ENCODE peak calls at places on chromosomes 13 and 19, in five cellular contexts. F is H1, X is HepG2, H is K562, Q is GM12878. D is an unnamed sample.

GRCh38 chr19:19426799-19427198 is 21.3 kb downstream of the GATAD2A start:
- DNase-seq in H (no peak), Q (no peak), F (no peak), X (no peak), D (no peak)

GRCh38 chr19:43470288-43470687 is 4.9 kb upstream of the LYPD3 start:
- DNase-seq in F (no peak), X (no peak), H (no peak), Q (no peak), D (no peak)

GRCh38 chr13:105342421-105342820 is 1193.0 kb downstream of the EFNB2 start:
- DNase-seq in Q (no peak), X (no peak), H (no peak), F (no peak), D (no peak)

GRCh38 chr13:72839831-72840426 is 58.0 kb downstream of the PIBF1 start:
- DNase-seq in H (peak; percentile 37), F (peak; percentile 51), X (peak; percentile 56), Q (peak; percentile 3), D (peak; percentile 47)

GRCh38 chr19:39083983-39084731 is at the start of gene ACP7:
- DNase-seq in F (peak; percentile 71), X (no peak), H (no peak), Q (no peak), D (no peak)

GRCh38 chr13:100491164-100491847 is 97.3 kb downstream of the GGACT start:
- DNase-seq in X (no peak), F (no peak), Q (no peak), H (no peak), D (no peak)

GRCh38 chr19:35986664-35987570 is 8.1 kb upstream of the SDHAF1 start:
- DNase-seq in Q (no peak), F (peak; percentile 80), H (no peak), X (no peak), D (no peak)

GRCh38 chr19:40422428-40423226 is 3.2 kb downstream of the SERTAD1 start:
- DNase-seq in F (no peak), X (no peak), Q (no peak), H (no peak), D (no peak)

GRCh38 chr19:38004505-38005223 is 97.7 kb downstream of the SIPA1L3 start:
- DNase-seq in F (peak; percentile 78), Q (peak; percentile 95), H (peak; percentile 70), X (peak; percentile 42), D (peak; percentile 81)

GRCh38 chr13:102138635-102139225 is 263.1 kb downstream of the FGF14 start:
- DNase-seq in Q (no peak), F (no peak), H (no peak), X (no peak), D (no peak)

GRCh38 chr19:40603071-40603718 is 2.0 kb downstream of the LTBP4 start:
- DNase-seq in Q (no peak), F (no peak), H (peak; percentile 85), X (peak; percentile 28), D (no peak)

GRCh38 chr19:34173145-34173956 is 1.0 kb downstream of the LSM14A start:
- DNase-seq in Q (no peak), H (peak; percentile 46), X (peak; percentile 82), F (peak; percentile 55), D (no peak)

GRCh38 chr13:43407023-43407581 is 379.7 kb downstream of the ENOX1 start:
- DNase-seq in Q (no peak), H (no peak), F (no peak), X (no peak), D (no peak)

GRCh38 chr13:43405457-43405856 is 381.3 kb downstream of the ENOX1 start:
- DNase-seq in F (no peak), X (no peak), Q (no peak), H (no peak), D (no peak)

GRCh38 chr13:43397110-43397509 is 373.7 kb downstream of the DNAJC15 start:
- DNase-seq in H (no peak), Q (no peak), F (no peak), X (no peak), D (no peak)

DNA sequence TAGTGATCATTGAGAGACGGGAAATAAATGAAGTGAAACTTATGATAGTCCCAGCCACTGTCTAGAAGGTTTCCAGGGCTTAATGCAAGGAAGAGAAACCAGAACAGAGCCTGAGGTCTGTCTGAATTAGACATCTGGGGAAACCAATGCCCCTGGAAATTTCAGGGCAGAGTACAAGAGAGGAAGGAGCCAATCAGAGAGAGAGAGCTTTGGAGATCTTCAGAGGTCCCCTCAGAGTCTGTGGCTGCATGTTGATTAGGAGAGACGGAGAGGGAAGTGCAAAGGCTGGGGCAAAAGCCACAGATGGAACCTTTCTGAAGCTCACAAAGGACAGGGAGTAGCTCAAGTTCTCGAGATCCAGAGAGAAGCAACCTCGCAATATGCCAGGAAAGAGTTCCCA is 378.0 kb downstream of the DNAJC15 start:
- DNase-seq in Q (no peak), X (no peak), H (no peak), F (no peak), D (no peak)
- H3K4me1 ChIP-seq in Q (no peaks in the 10 kb centered on the region), X (no peaks in the 10 kb centered on the region), H (no peaks in the 10 kb centered on the region), F (no peaks in the 10 kb centered on the region), D (no peaks in the 10 kb centered on the region)

GRCh38 chr13:43698743-43699142 is 88.0 kb downstream of the ENOX1 start:
- DNase-seq in X (no peak), F (no peak), H (no peak), Q (no peak), D (no peak)

GRCh38 chr13:43693639-43694038 is 93.1 kb downstream of the ENOX1 start:
- DNase-seq in F (no peak), Q (no peak), X (no peak), H (no peak), D (no peak)

GRCh38 chr13:43697323-43697722 is 89.4 kb downstream of the ENOX1 start:
- DNase-seq in F (no peak), X (no peak), Q (no peak), H (no peak), D (no peak)

GRCh38 chr13:43698009-43698408 is 88.8 kb downstream of the ENOX1 start:
- DNase-seq in F (no peak), X (no peak), H (no peak), Q (no peak), D (no peak)

DNA sequence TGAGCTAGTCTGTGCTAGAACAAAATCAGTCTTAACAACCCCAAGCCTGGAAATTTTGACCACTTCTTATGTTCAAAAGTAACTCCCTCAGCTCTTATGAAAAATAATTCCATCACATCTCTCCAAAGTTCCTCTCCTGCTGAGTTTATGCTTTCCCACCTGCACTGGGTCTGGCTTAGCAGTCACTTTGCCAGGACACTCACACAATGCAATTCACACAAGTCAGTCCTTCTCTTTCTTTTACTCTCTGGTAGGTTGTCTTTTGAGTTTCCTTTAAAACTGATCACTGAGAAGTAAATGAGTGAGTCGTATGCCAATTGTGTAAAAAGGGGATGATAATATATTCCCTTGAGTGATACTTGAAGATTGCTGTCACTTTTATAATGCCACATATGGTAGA is 92.5 kb downstream of the ENOX1 start:
- DNase-seq in F (no peak), Q (no peak), X (no peak), H (no peak), D (no peak)
- TF ChIP-seq SP1 in F (no peak), Q (no peak), X (no peak), H (no peak), D (no peak)

GRCh38 chr19:49837425-49837824 is 13.5 kb upstream of the PTOV1 start:
- DNase-seq in H (no peak), X (no peak), Q (no peak), F (no peak), D (no peak)

GRCh38 chr19:49835562-49835961 is 15.4 kb upstream of the PTOV1 start:
- DNase-seq in H (no peak), Q (no peak), F (no peak), X (no peak), D (no peak)

GRCh38 chr19:49838816-49839588 is 12.0 kb upstream of the PTOV1 start:
- DNase-seq in Q (no peak), F (no peak), X (no peak), H (no peak), D (no peak)

GRCh38 chr19:49837009-49837310 is 14.0 kb upstream of the PTOV1 start:
- DNase-seq in F (no peak), Q (no peak), X (no peak), H (no peak), D (no peak)

DNA sequence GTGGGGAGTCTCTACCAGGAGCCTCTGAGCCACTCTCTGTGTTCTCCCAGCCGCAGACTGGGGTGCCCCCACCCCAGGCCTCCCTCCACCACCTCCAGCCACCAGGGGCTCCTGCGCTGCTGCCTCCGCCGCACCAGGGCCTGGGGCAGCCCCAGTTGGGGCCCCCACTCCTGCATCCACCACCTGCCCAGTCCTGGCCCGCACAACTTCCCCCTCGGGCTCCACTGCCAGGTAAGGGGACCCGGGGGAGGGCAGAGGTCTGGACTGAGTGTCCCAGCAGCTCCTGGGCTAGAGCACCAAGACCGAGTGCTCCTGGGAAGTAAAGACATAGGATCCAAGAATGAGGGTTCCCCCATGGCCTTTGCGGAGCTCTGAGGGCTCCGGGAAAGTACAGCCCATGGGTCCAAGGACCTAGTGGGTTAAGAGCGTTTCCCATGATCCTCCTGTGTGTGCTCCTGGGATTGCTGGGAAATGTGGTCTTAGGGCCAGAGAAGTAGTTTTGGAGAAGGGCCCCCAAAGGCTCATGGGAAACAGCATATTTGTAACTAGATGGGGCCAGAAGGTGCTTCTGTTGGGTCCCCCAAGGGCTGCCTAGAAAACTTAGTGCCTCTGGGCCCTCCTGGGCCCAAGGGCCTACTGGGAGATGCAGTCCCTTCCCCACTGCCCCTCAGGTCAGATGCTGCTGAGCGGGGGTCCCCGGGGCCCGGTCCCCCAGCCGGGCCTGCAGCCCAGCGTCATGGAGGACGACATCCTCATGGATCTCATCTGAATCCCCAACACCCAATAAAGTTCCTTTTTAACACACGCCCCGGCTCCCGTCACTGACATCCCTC is 14.6 kb upstream of the PTOV1 start:
- DNase-seq in X (no peak), H (no peak), F (no peak), Q (no peak), D (no peak)
- H3K36me3 ChIP-seq in X (peaks cover 64% of the 10 kb centered on the region), H (peaks cover 91% of the 10 kb centered on the region), F (peaks cover 33% of the 10 kb centered on the region), Q (peaks cover 27% of the 10 kb centered on the region), D (peaks cover 49% of the 10 kb centered on the region)

GRCh38 chr13:95676100-95676774 is 702 bp upstream of the DNAJC3 start:
- DNase-seq in X (peak; percentile 50), Q (no peak), F (no peak), H (peak; percentile 55), D (peak; percentile 22)

GRCh38 chr13:95679722-95680121 is 2.8 kb downstream of the DNAJC3 start:
- DNase-seq in F (no peak), Q (no peak), H (no peak), X (no peak), D (no peak)

GRCh38 chr13:95678967-95679366 is 2.0 kb downstream of the DNAJC3 start:
- DNase-seq in H (no peak), F (no peak), Q (no peak), X (no peak), D (no peak)

GRCh38 chr13:95677564-95678386 is 836 bp downstream of the DNAJC3 start:
- DNase-seq in Q (no peak), H (peak; percentile 18), X (no peak), F (no peak), D (no peak)

DNA sequence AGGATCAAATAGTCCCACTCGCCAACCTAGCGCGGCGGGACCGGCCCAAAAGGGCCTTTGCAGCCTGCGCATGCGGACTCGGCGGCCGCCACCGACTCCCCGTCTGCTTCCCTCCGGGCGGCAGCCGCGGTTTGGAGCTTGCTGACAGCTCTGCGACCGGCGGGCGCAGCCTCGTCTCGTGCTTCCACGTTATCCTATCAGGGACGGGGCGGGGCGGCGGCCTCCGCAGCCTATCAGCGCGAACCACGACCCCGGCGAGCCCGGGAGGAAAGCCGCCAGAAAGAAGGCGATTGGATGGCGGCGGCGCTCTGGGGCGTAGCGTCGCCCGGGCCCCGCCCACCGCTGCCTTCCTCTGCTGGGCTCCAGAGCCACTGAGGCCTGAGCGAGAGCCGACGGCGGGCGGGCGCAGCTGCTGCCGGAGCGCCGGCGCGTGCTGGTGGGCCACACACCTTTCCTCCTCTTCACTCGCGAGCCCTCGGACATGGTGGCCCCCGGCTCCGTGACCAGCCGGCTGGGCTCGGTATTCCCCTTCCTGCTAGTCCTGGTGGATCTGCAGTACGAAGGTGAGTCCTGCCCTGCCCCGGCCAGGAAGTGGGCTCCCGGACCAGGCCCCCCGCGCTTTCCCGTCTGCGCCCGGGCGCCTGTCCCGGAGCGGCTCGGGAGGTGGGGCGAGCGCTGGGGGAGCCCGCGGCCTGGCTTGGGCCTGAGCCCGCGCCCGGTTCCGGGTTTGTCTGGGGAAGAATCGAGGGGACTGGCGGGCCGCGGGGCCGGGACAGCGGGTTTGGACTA is at the start of gene DNAJC3:
- DNase-seq in X (peak; percentile 92), F (peak; percentile 96), H (peak; percentile 95), Q (peak; percentile 87), D (peak; percentile 90)
- H3K4me1 ChIP-seq in X (peaks cover 64% of the 10 kb centered on the region), F (no peaks in the 10 kb centered on the region), H (peaks cover 6% of the 10 kb centered on the region), Q (no peaks in the 10 kb centered on the region), D (no peaks in the 10 kb centered on the region)

D was measured in HCT116.